ENCODE peak calls at places on chromosomes 13 and 19, in nine cellular contexts. H is fibroblast of lung, N is heart left ventricle, P is IMR-90, Q is uterus, A is transverse colon, D is dorsolateral prefrontal cortex, W is ovary, F is aorta. X is an unnamed sample.

GRCh38 chr13:60654405-60654804 is 257.4 kb downstream of the TDRD3 start:
- DNase-seq in H (peak), N (peak), P (no peak), Q (peak), A (no peak), D (peak), W (no peak), F (peak), X (no peak)

GRCh38 chr19:13018037-13018914 is 23.0 kb downstream of the NFIX start:
- DNase-seq in H (peak), N (peak), P (peak), Q (peak), A (peak), D (no peak), W (peak), F (peak), X (no peak)

GRCh38 chr19:3849092-3849491 is 19.7 kb downstream of the ZFR2 start:
- DNase-seq in H (no peak), N (no peak), P (no peak), Q (no peak), A (peak), D (no peak), W (no peak), F (no peak), X (peak)

GRCh38 chr13:61276401-61276800 is 139.2 kb downstream of the PCDH20 start:
- DNase-seq in H (no peak), N (no peak), P (no peak), Q (no peak), A (no peak), D (no peak), W (no peak), F (no peak), X (no peak)

GRCh38 chr13:25911020-25911419 is 140.8 kb downstream of the SHISA2 start:
- DNase-seq in H (no peak), N (no peak), P (no peak), Q (no peak), A (no peak), D (no peak), W (no peak), F (no peak), X (no peak)

GRCh38 chr13:100646030-100646673 is 28.4 kb downstream of the TMTC4 start:
- DNase-seq in H (peak), N (no peak), P (peak), Q (no peak), A (no peak), D (peak), W (no peak), F (no peak), X (peak)

GRCh38 chr19:17346109-17346671 is 8.8 kb downstream of the GTPBP3 start:
- DNase-seq in H (peak), N (peak), P (peak), Q (peak), A (peak), D (peak), W (peak), F (peak), X (peak)

GRCh38 chr19:7534531-7534980 is 961 bp upstream of the PNPLA6 start:
- DNase-seq in H (peak), N (peak), P (peak), Q (peak), A (peak), D (peak), W (peak), F (peak), X (no peak)

GRCh38 chr13:91719033-91719432 is 320.6 kb downstream of the GPC5 start:
- DNase-seq in H (peak), N (peak), P (peak), Q (no peak), A (no peak), D (no peak), W (no peak), F (no peak), X (no peak)

GRCh38 chr19:49167857-49168409 is 10.3 kb downstream of the TRPM4 start:
- DNase-seq in H (no peak), N (no peak), P (no peak), Q (no peak), A (peak), D (no peak), W (no peak), F (peak), X (no peak)

GRCh38 chr19:49165111-49165750 is 7.6 kb downstream of the TRPM4 start:
- DNase-seq in H (no peak), N (peak), P (no peak), Q (no peak), A (peak), D (peak), W (no peak), F (peak), X (no peak)

GRCh38 chr19:49161987-49162386 is 4.4 kb downstream of the TRPM4 start:
- DNase-seq in H (no peak), N (no peak), P (peak), Q (no peak), A (no peak), D (no peak), W (no peak), F (peak), X (no peak)

GRCh38 chr19:49168421-49168820 is 10.8 kb downstream of the TRPM4 start:
- DNase-seq in H (no peak), N (no peak), P (no peak), Q (no peak), A (peak), D (no peak), W (no peak), F (no peak), X (no peak)

DNA sequence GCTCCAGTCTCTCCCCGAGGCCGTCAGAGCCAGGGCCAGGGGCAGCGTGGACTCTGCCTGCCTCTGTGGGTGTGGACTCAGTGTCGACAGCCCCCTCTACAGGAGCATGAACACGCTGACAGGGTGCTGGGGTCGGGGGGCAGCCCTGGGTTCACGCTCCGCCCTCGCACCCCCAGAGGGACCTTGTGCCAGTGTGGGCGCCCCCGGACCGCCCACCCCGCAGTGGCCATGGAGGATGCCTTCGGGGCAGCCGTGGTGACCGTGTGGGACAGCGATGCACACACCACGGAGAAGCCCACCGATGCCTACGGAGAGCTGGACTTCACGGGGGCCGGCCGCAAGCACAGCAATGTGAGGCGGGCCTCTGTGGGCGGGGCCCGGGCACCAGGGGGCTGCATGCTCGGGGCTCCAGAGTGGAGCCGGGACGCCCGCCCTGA is 8.3 kb downstream of the TRPM4 start:
- DNase-seq in H (no peak), N (no peak), P (no peak), Q (no peak), A (peak), D (no peak), W (no peak), F (peak), X (no peak)
- H3K27ac ChIP-seq in H (no peak), N (peak), P (no peak), Q (no peak), A (peak), D (peak), W (no peak), F (peak), X (no peak)

GRCh38 chr13:98875146-98875729 is 102.6 kb downstream of the DOCK9 start:
- DNase-seq in H (no peak), N (no peak), P (no peak), Q (no peak), A (no peak), D (no peak), W (no peak), F (no peak), X (no peak)
- H3K27ac ChIP-seq in H (no peak), N (no peak), P (no peak), Q (no peak), A (no peak), D (no peak), W (no peak), F (no peak), X (no peak)

GRCh38 chr13:113839536-113840204 is 24.2 kb downstream of the GAS6 start:
- DNase-seq in H (no peak), N (peak), P (no peak), Q (no peak), A (peak), D (no peak), W (no peak), F (peak), X (no peak)
- H3K27ac ChIP-seq in H (peak), N (peak), P (peak), Q (peak), A (peak), D (peak), W (no peak), F (peak), X (peak)

DNA sequence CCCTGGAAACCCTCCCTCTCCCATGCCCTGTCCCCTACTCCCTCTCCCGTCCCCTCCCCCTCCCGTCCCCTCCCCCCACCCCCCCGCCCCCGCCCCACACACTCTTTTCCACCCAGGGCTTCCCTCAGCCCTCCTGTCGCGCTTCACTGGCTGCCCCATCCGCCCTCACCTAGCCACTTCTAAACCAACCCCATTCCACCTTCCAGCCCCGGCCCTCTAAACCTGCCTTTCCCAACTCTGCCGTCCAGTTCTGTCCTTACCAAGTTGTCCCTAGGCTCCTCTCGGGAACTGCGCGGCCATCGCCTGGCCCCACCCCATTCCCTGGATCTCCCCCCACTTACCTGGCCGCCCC is 972 bp downstream of the RGL3 start:
- DNase-seq in H (no peak), N (no peak), P (no peak), Q (no peak), A (no peak), D (no peak), W (no peak), F (no peak), X (no peak)
- H3K27ac ChIP-seq in H (no peak), N (no peak), P (no peak), Q (peak), A (no peak), D (no peak), W (no peak), F (no peak), X (peak)

GRCh38 chr19:45492137-45492626 is 4.7 kb downstream of the RTN2 start:
- DNase-seq in H (no peak), N (no peak), P (no peak), Q (no peak), A (no peak), D (no peak), W (no peak), F (no peak), X (no peak)
- H3K27ac ChIP-seq in H (no peak), N (peak), P (no peak), Q (no peak), A (peak), D (no peak), W (no peak), F (no peak), X (peak)

GRCh38 chr13:23599083-23599925 is 29.1 kb downstream of the TNFRSF19 start:
- DNase-seq in H (no peak), N (no peak), P (no peak), Q (no peak), A (no peak), D (no peak), W (no peak), F (no peak), X (no peak)
- H3K27ac ChIP-seq in H (no peak), N (no peak), P (no peak), Q (no peak), A (no peak), D (no peak), W (no peak), F (no peak), X (no peak)

GRCh38 chr13:114101325-114101821 is 31.1 kb downstream of the RASA3 start:
- DNase-seq in H (peak), N (peak), P (no peak), Q (peak), A (peak), D (peak), W (peak), F (peak), X (no peak)
- H3K27ac ChIP-seq in H (peak), N (peak), P (peak), Q (peak), A (peak), D (peak), W (no peak), F (peak), X (peak)

DNA sequence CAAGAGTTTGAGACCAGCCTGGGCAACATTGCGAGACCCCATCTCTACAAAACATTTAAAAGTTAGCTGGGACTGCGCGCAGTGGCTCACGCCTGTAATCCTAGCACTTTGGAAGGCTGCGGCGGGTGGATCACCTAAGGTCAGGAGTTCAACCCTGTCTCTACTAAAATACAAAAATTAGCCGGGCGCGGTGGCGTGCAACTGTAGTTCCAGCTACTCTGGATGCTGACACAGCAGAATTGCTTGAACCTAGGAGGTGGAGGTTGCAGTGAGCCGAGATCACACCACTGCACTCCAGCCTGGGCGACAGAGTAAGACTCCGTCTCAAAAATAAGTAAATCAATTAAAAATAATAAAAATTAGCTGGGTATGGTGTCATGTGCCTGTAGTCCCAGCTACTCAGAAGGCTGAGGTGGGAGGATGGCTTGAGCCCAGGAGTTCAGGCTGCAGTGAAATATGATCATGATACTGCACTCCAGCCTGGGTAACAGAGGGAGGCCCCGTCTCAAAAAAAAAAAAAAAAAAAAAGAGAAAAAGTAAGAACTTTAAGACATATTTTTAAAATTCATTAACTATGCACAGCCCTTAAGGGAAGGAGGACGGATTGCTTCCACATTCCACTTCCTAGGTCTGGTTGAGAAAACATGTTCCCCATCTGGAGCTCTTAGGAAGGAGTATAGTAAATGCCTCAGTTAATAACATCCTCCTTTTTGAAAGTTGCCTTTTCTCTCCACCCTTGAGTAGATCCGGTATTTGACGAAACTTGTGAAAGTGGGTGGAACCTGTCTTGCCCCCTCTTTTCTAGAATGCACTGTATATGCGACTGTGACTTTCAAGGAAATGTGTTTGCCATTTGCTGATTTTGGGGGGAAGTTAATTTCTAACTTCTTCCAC is 26.1 kb downstream of the EXOC3L2 start:
- DNase-seq in H (no peak), N (no peak), P (no peak), Q (no peak), A (no peak), D (no peak), W (no peak), F (no peak), X (no peak)
- H3K27ac ChIP-seq in H (no peak), N (no peak), P (no peak), Q (no peak), A (no peak), D (no peak), W (no peak), F (no peak), X (no peak)

GRCh38 chr13:40152145-40152544 is 496.7 kb downstream of the COG6 start:
- DNase-seq in H (peak), N (no peak), P (peak), Q (no peak), A (no peak), D (no peak), W (no peak), F (peak), X (peak)
- H3K27ac ChIP-seq in H (no peak), N (no peak), P (no peak), Q (peak), A (no peak), D (no peak), W (no peak), F (no peak), X (no peak)

DNA sequence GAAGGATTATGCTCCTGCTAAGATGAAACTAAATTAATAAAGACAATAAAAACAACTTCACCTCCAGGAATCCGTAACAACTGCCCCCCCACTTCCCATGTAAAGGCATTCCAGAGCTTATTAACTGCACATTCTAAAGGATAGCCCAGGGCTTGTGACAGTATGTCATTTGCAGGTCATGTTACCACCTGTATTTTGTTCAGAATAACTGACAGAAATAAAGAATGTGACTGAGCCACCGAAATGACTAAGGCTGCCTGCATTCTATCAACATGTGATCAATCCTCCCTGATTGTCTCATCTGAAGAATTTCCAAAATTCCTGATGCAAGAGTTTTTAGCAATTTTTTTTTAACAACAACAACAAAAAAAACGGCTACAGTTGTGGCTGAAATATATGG is 117.2 kb downstream of the MIPEP start:
- DNase-seq in H (peak), N (no peak), P (no peak), Q (no peak), A (no peak), D (no peak), W (no peak), F (no peak), X (no peak)
- H3K27ac ChIP-seq in H (no peak), N (no peak), P (no peak), Q (no peak), A (no peak), D (no peak), W (no peak), F (no peak), X (no peak)